ENCODE peak calls at places on chromosomes 13 and 19, in seven cellular contexts. I is effector memory CD4-positive, alpha-beta T cell; D is cardiac fibroblast; M is esophagus squamous epithelium; J is prostate gland; F is IMR-90; U is AG10803. B is an unnamed sample.

GRCh38 chr13:40433577-40433976 is 232.9 kb downstream of the FOXO1 start:
- DNase-seq in I (peak), D (peak), M (no peak), J (no peak), F (no peak), U (no peak), B (no peak)

GRCh38 chr13:99203601-99204579 is 3.2 kb downstream of the UBAC2 start:
- DNase-seq in I (no peak), D (no peak), M (no peak), J (no peak), F (no peak), U (no peak), B (no peak)

GRCh38 chr13:26480246-26480855 is 77.1 kb upstream of the WASF3 start:
- DNase-seq in I (no peak), D (peak), M (no peak), J (no peak), F (peak), U (peak), B (peak)

GRCh38 chr13:20798027-20798426 is 24.3 kb upstream of the EEF1AKMT1 start:
- DNase-seq in I (no peak), D (no peak), M (no peak), J (no peak), F (no peak), U (no peak), B (no peak)

GRCh38 chr19:21434516-21434915 is 37.6 kb downstream of the ZNF493 start:
- DNase-seq in I (no peak), D (no peak), M (no peak), J (no peak), F (no peak), U (no peak), B (no peak)

GRCh38 chr19:17296278-17296677 is 6.9 kb downstream of the ABHD8 start:
- DNase-seq in I (no peak), D (no peak), M (no peak), J (no peak), F (peak), U (peak), B (no peak)

GRCh38 chr13:30194906-30195305 is 112.4 kb downstream of the KATNAL1 start:
- DNase-seq in I (no peak), D (no peak), M (no peak), J (no peak), F (no peak), U (peak), B (peak)

GRCh38 chr13:75021151-75021550 is 460.8 kb downstream of the TBC1D4 start:
- DNase-seq in I (no peak), D (no peak), M (no peak), J (no peak), F (no peak), U (no peak), B (no peak)

GRCh38 chr13:113383089-113383488 is 19.2 kb upstream of the GRTP1 start:
- DNase-seq in I (no peak), D (no peak), M (no peak), J (no peak), F (no peak), U (no peak), B (no peak)

GRCh38 chr13:59300347-59301165 is 863.2 kb downstream of the DIAPH3 start:
- DNase-seq in I (no peak), D (no peak), M (no peak), J (no peak), F (no peak), U (no peak), B (no peak)

GRCh38 chr19:55452381-55453325 is 8.8 kb downstream of the ISOC2 start:
- DNase-seq in I (no peak), D (peak), M (no peak), J (peak), F (peak), U (peak), B (peak)

GRCh38 chr19:7505288-7505681 is 10.6 kb upstream of the ZNF358 start:
- DNase-seq in I (no peak), D (no peak), M (no peak), J (no peak), F (no peak), U (no peak), B (no peak)

GRCh38 chr13:97229699-97230098 is 7.6 kb downstream of the MBNL2 start:
- DNase-seq in I (no peak), D (no peak), M (no peak), J (no peak), F (no peak), U (no peak), B (no peak)

GRCh38 chr13:98482476-98483444 is 94.1 kb downstream of the STK24 start:
- DNase-seq in I (no peak), D (peak), M (no peak), J (peak), F (peak), U (peak), B (peak)

GRCh38 chr19:16626796-16627193 is 1.2 kb downstream of the MED26 start:
- DNase-seq in I (no peak), D (no peak), M (no peak), J (no peak), F (no peak), U (no peak), B (no peak)

GRCh38 chr13:39682310-39682709 is 26.8 kb downstream of the COG6 start:
- DNase-seq in I (no peak), D (no peak), M (no peak), J (no peak), F (no peak), U (no peak), B (no peak)

GRCh38 chr13:42525035-42525504 is 48.9 kb upstream of the TNFSF11 start:
- DNase-seq in I (no peak), D (peak), M (no peak), J (no peak), F (no peak), U (peak), B (peak)

GRCh38 chr13:37656247-37656940 is 57.8 kb upstream of the POSTN start:
- DNase-seq in I (no peak), D (peak), M (no peak), J (no peak), F (peak), U (peak), B (peak)

GRCh38 chr13:51585234-51585672 is 991 bp downstream of the WDFY2 start:
- DNase-seq in I (no peak), D (peak), M (no peak), J (no peak), F (peak), U (peak), B (peak)

GRCh38 chr19:52188822-52189744 is 769 bp upstream of the PPP2R1A start:
- DNase-seq in I (no peak), D (no peak), M (peak), J (peak), F (no peak), U (no peak), B (no peak)

GRCh38 chr19:18635831-18636182 is 1.0 kb upstream of the KLHL26 start:
- DNase-seq in I (no peak), D (no peak), M (no peak), J (no peak), F (no peak), U (no peak), B (no peak)

GRCh38 chr19:41932259-41933130 is 4.2 kb upstream of the ERFL start:
- DNase-seq in I (no peak), D (no peak), M (no peak), J (no peak), F (no peak), U (no peak), B (no peak)

GRCh38 chr19:54523403-54523802 is 20.8 kb downstream of the LAIR2 start:
- DNase-seq in I (no peak), D (peak), M (no peak), J (no peak), F (peak), U (peak), B (peak)

GRCh38 chr19:45451850-45452387 is 15.9 kb upstream of the FOSB start:
- DNase-seq in I (no peak), D (no peak), M (no peak), J (no peak), F (no peak), U (no peak), B (no peak)

GRCh38 chr19:45456500-45456815 is 11.3 kb upstream of the FOSB start:
- DNase-seq in I (no peak), D (no peak), M (no peak), J (no peak), F (no peak), U (no peak), B (no peak)

GRCh38 chr19:45457776-45458175 is 10.0 kb upstream of the FOSB start:
- DNase-seq in I (no peak), D (no peak), M (no peak), J (no peak), F (no peak), U (no peak), B (no peak)

GRCh38 chr19:45451181-45451849 is 16.5 kb upstream of the FOSB start:
- DNase-seq in I (peak), D (peak), M (no peak), J (no peak), F (peak), U (peak), B (peak)

DNA sequence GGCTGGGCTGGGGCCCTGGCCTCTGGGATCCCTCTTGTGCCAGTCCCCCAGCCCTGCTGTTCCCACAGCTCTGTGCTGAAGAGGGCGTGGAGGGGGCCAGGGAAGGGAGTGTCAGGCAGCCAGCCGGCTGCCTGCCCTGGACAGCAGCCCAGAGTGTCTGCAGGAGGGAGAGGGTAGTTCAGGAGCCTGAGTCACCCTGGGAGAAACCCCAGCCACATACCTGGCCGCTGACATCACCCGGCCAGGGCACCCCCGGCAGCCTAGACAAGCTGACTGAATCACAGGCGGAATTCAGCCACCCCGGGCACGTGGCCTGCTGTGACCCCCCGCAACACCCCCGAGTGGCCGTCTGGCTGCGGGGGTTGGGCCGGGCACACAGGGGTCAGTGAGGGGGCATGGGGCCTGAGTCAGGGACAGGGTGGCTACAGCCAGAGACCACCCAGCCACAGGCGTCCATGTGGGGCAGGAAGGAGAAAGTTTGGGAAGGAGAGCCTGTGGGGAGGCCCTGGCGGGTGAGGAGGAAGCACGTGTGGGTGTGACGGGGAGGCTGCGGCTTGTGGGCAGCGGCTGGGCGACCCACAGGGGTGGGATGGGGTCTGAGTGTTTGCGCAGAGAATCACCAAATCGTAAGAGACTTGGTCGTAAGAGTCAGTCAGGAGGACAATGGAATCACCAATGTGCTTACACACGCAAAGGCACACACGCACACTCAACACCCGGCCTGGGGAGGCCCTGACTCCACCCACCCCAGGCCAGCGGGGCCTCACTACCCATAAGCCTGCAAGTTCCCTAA is 11.9 kb upstream of the FOSB start:
- DNase-seq in I (peak), D (peak), M (no peak), J (peak), F (peak), U (peak), B (peak)
- H3K4me3 ChIP-seq in I (no peak), D (no peak), M (peak), J (peak), F (peak), U (peak), B (peak)

GRCh38 chr19:56840452-56841193 is at the start of the genes PEG3 and ZIM2:
- DNase-seq in I (no peak), D (no peak), M (no peak), J (no peak), F (no peak), U (no peak), B (peak)
- H3K4me3 ChIP-seq in I (no peak), D (peak), M (peak), J (peak), F (no peak), U (no peak), B (no peak)

GRCh38 chr19:34995551-34995950 is 4.6 kb upstream of the GRAMD1A start:
- DNase-seq in I (no peak), D (no peak), M (no peak), J (no peak), F (no peak), U (no peak), B (no peak)

GRCh38 chr19:34991542-34992333 is 8.4 kb upstream of the GRAMD1A start:
- DNase-seq in I (no peak), D (no peak), M (no peak), J (no peak), F (no peak), U (no peak), B (no peak)

GRCh38 chr19:34994286-34994642 is 5.9 kb upstream of the GRAMD1A start:
- DNase-seq in I (no peak), D (no peak), M (no peak), J (no peak), F (no peak), U (no peak), B (no peak)

GRCh38 chr19:34996978-34997640 is 3.0 kb upstream of the GRAMD1A start:
- DNase-seq in I (no peak), D (no peak), M (no peak), J (no peak), F (no peak), U (no peak), B (peak)

GRCh38 chr19:34994643-34995471 is 5.3 kb upstream of the GRAMD1A start:
- DNase-seq in I (no peak), D (peak), M (no peak), J (peak), F (no peak), U (no peak), B (no peak)
- H3K4me3 ChIP-seq in I (no peak), D (no peak), M (no peak), J (no peak), F (no peak), U (no peak), B (no peak)

GRCh38 chr19:45059258-45059965 is 16.9 kb downstream of the ZNF296 start:
- DNase-seq in I (peak), D (peak), M (no peak), J (peak), F (peak), U (peak), B (peak)
- H3K4me3 ChIP-seq in I (no peak), D (no peak), M (no peak), J (no peak), F (no peak), U (no peak), B (no peak)

GRCh38 chr19:50428768-50429463 is 3.8 kb upstream of the MYBPC2 start:
- DNase-seq in I (no peak), D (no peak), M (no peak), J (no peak), F (no peak), U (no peak), B (no peak)

GRCh38 chr19:50430888-50431342 is 1.8 kb upstream of the MYBPC2 start:
- DNase-seq in I (no peak), D (no peak), M (no peak), J (no peak), F (no peak), U (no peak), B (no peak)

GRCh38 chr19:50427997-50428425 is 4.7 kb upstream of the MYBPC2 start:
- DNase-seq in I (no peak), D (peak), M (peak), J (peak), F (peak), U (peak), B (peak)

GRCh38 chr19:50425581-50425980 is 6.8 kb downstream of the SPIB start:
- DNase-seq in I (no peak), D (no peak), M (no peak), J (no peak), F (no peak), U (no peak), B (no peak)

DNA sequence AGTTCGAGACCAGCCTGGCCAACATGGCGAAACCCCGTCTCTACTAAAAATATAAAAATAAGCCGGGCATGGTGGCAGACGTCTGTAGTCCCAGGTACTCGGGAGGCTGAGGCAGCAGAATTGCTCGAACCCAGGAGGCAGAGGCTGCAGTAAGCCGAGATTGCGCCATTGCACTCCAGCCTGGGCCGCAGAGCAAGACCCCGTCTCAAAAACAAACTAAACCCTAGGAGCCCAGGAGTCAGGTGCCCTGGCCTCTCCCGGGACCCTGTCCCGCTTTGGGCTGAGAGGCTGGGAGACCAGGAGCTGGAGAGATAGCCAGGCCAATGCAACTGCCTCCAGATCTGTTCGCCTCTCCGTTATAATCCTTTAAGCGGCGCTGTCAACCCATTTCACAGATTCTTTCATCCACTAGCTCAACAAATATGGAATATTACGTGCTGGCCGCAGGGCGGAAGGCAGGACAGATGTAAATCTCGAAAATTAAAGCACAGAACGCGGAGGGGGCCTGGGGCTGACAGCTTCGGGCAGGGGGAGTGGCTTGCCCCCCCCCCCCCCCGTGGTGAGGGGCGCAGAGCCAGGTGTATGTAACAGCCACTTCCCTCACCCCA is 5.3 kb upstream of the MYBPC2 start:
- DNase-seq in I (no peak), D (no peak), M (no peak), J (no peak), F (no peak), U (no peak), B (no peak)
- H3K4me3 ChIP-seq in I (peak), D (peak), M (peak), J (peak), F (no peak), U (peak), B (peak)

GRCh38 chr13:93246069-93246468 is 19.5 kb downstream of the GPC6 start:
- DNase-seq in I (no peak), D (no peak), M (no peak), J (no peak), F (no peak), U (no peak), B (no peak)

GRCh38 chr13:93249259-93249917 is 22.8 kb downstream of the GPC6 start:
- DNase-seq in I (no peak), D (peak), M (no peak), J (no peak), F (peak), U (peak), B (peak)

GRCh38 chr13:93249918-93250306 is 23.3 kb downstream of the GPC6 start:
- DNase-seq in I (no peak), D (no peak), M (no peak), J (no peak), F (no peak), U (no peak), B (no peak)

GRCh38 chr13:93244918-93245280 is 18.3 kb downstream of the GPC6 start:
- DNase-seq in I (no peak), D (peak), M (no peak), J (no peak), F (peak), U (peak), B (peak)

GRCh38 chr13:93248627-93249047 is 22.0 kb downstream of the GPC6 start:
- DNase-seq in I (no peak), D (no peak), M (no peak), J (peak), F (peak), U (no peak), B (peak)
- H3K4me3 ChIP-seq in I (no peak), D (no peak), M (no peak), J (no peak), F (no peak), U (no peak), B (no peak)

GRCh38 chr19:15508035-15508710 is at the start of gene CYP4F22:
- DNase-seq in I (no peak), D (no peak), M (no peak), J (no peak), F (no peak), U (no peak), B (no peak)
- H3K4me3 ChIP-seq in I (peak), D (no peak), M (peak), J (peak), F (no peak), U (no peak), B (no peak)

GRCh38 chr19:4391701-4392543 is 8.4 kb downstream of the SH3GL1 start:
- DNase-seq in I (no peak), D (peak), M (no peak), J (no peak), F (peak), U (peak), B (peak)
- H3K4me3 ChIP-seq in I (no peak), D (no peak), M (peak), J (no peak), F (no peak), U (no peak), B (no peak)

B was measured in fibroblast of pulmonary artery.